ENCODE peak calls at places on chromosomes 4 and X, in five cellular contexts. One of them, this sample, is unnamed.

GRCh38 chr4:40192286-40193017 is 4.4 kb upstream of the RHOH start:
- DNase-seq in right cardiac atrium: no peak
- DNase-seq in SJSA1: no peak
- DNase-seq in psoas muscle: no peak
- DNase-seq in BJ: no peak
- DNase-seq in this sample: no peak

GRCh38 chrX:120456973-120457372 is 12.1 kb downstream of the LAMP2 start:
- DNase-seq in right cardiac atrium: no peak
- DNase-seq in SJSA1: no peak
- DNase-seq in psoas muscle: no peak
- DNase-seq in BJ: no peak
- DNase-seq in this sample: no peak

GRCh38 chr4:51845736-51846135 is 2.8 kb downstream of the DCUN1D4 start:
- DNase-seq in right cardiac atrium: no peak
- DNase-seq in SJSA1: no peak
- DNase-seq in psoas muscle: no peak
- DNase-seq in BJ: no peak
- DNase-seq in this sample: no peak

GRCh38 chr4:107115185-107115847 is 79.2 kb upstream of the DKK2 start:
- DNase-seq in right cardiac atrium: no peak
- DNase-seq in SJSA1: no peak
- DNase-seq in psoas muscle: no peak
- DNase-seq in BJ: no peak
- DNase-seq in this sample: no peak

GRCh38 chrX:97070346-97070745 is 186.6 kb downstream of the RPA4 start:
- DNase-seq in right cardiac atrium: no peak
- DNase-seq in SJSA1: no peak
- DNase-seq in psoas muscle: no peak
- DNase-seq in BJ: no peak
- DNase-seq in this sample: no peak

GRCh38 chrX:42149281-42149680 is 225.9 kb upstream of the CASK start:
- DNase-seq in right cardiac atrium: no peak
- DNase-seq in SJSA1: no peak
- DNase-seq in psoas muscle: no peak
- DNase-seq in BJ: no peak
- DNase-seq in this sample: no peak

GRCh38 chr4:156169011-156169410 is 215.3 kb upstream of the CTSO start:
- DNase-seq in right cardiac atrium: peak; percentile 29
- DNase-seq in SJSA1: no peak
- DNase-seq in psoas muscle: no peak
- DNase-seq in BJ: peak; percentile 58
- DNase-seq in this sample: peak; percentile 71

GRCh38 chrX:108001218-108001814 is 19.1 kb upstream of the TEX13B start:
- DNase-seq in right cardiac atrium: no peak
- DNase-seq in SJSA1: no peak
- DNase-seq in psoas muscle: no peak
- DNase-seq in BJ: no peak
- DNase-seq in this sample: no peak

GRCh38 chrX:3465017-3465416 is 118.6 kb upstream of the MXRA5 start:
- DNase-seq in right cardiac atrium: no peak
- DNase-seq in SJSA1: no peak
- DNase-seq in psoas muscle: no peak
- DNase-seq in BJ: no peak
- DNase-seq in this sample: no peak

GRCh38 chr4:146245246-146245645 is 30.9 kb downstream of the REELD1 start:
- DNase-seq in right cardiac atrium: peak; percentile 46
- DNase-seq in SJSA1: no peak
- DNase-seq in psoas muscle: no peak
- DNase-seq in BJ: no peak
- DNase-seq in this sample: no peak

GRCh38 chr4:185847352-185848078 is 35.5 kb upstream of the SORBS2 start:
- DNase-seq in right cardiac atrium: peak; percentile 69
- DNase-seq in SJSA1: peak; percentile 68
- DNase-seq in psoas muscle: no peak
- DNase-seq in BJ: peak; percentile 47
- DNase-seq in this sample: peak; percentile 82

GRCh38 chr4:172982151-172982590 is 186.4 kb upstream of the GALNT7 start:
- DNase-seq in right cardiac atrium: no peak
- DNase-seq in SJSA1: peak; percentile 57
- DNase-seq in psoas muscle: no peak
- DNase-seq in BJ: peak; percentile 73
- DNase-seq in this sample: no peak

GRCh38 chr4:107050525-107051135 is 14.5 kb upstream of the DKK2 start:
- DNase-seq in right cardiac atrium: no peak
- DNase-seq in SJSA1: no peak
- DNase-seq in psoas muscle: no peak
- DNase-seq in BJ: no peak
- DNase-seq in this sample: no peak

GRCh38 chr4:89438102-89438831 is 130.7 kb upstream of the GPRIN3 start:
- DNase-seq in right cardiac atrium: peak; percentile 6
- DNase-seq in SJSA1: peak; percentile 50
- DNase-seq in psoas muscle: peak; percentile 9
- DNase-seq in BJ: no peak
- DNase-seq in this sample: no peak

GRCh38 chr4:134024251-134024650 is 177.3 kb downstream of the PABPC4L start:
- DNase-seq in right cardiac atrium: no peak
- DNase-seq in SJSA1: no peak
- DNase-seq in psoas muscle: no peak
- DNase-seq in BJ: no peak
- DNase-seq in this sample: no peak

GRCh38 chrX:40637687-40638086 is 9.7 kb downstream of the CXorf38 start:
- DNase-seq in right cardiac atrium: no peak
- DNase-seq in SJSA1: no peak
- DNase-seq in psoas muscle: no peak
- DNase-seq in BJ: no peak
- DNase-seq in this sample: no peak

GRCh38 chrX:152945021-152945979 is 47.4 kb downstream of the ZNF185 start:
- DNase-seq in right cardiac atrium: no peak
- DNase-seq in SJSA1: no peak
- DNase-seq in psoas muscle: no peak
- DNase-seq in BJ: no peak
- DNase-seq in this sample: no peak

GRCh38 chrX:148771440-148771839 is 271.0 kb downstream of the AFF2 start:
- DNase-seq in right cardiac atrium: no peak
- DNase-seq in SJSA1: no peak
- DNase-seq in psoas muscle: no peak
- DNase-seq in BJ: no peak
- DNase-seq in this sample: no peak

GRCh38 chr4:85595098-85595775 is 120.3 kb downstream of the ARHGAP24 start:
- DNase-seq in right cardiac atrium: no peak
- DNase-seq in SJSA1: no peak
- DNase-seq in psoas muscle: no peak
- DNase-seq in BJ: no peak
- DNase-seq in this sample: no peak

GRCh38 chrX:138294951-138295350 is 416.6 kb downstream of the FGF13 start:
- DNase-seq in right cardiac atrium: no peak
- DNase-seq in SJSA1: no peak
- DNase-seq in psoas muscle: no peak
- DNase-seq in BJ: no peak
- DNase-seq in this sample: no peak

GRCh38 chr4:16226816-16227461 is 668 bp upstream of the TAPT1 start:
- DNase-seq in right cardiac atrium: peak; percentile 55
- DNase-seq in SJSA1: peak; percentile 38
- DNase-seq in psoas muscle: peak; percentile 75
- DNase-seq in BJ: no peak
- DNase-seq in this sample: no peak

GRCh38 chr4:39970559-39971270 is 7.0 kb downstream of the PDS5A start:
- DNase-seq in right cardiac atrium: no peak
- DNase-seq in SJSA1: peak; percentile 43
- DNase-seq in psoas muscle: no peak
- DNase-seq in BJ: no peak
- DNase-seq in this sample: no peak

GRCh38 chrX:16484338-16484737 is 165.6 kb upstream of the S100G start:
- DNase-seq in right cardiac atrium: no peak
- DNase-seq in SJSA1: peak; percentile 61
- DNase-seq in psoas muscle: no peak
- DNase-seq in BJ: peak; percentile 56
- DNase-seq in this sample: peak; percentile 78

GRCh38 chrX:16665089-16665488 is 15.1 kb downstream of the S100G start:
- DNase-seq in right cardiac atrium: no peak
- DNase-seq in SJSA1: no peak
- DNase-seq in psoas muscle: no peak
- DNase-seq in BJ: no peak
- DNase-seq in this sample: no peak

GRCh38 chr4:37737456-37737855 is 51.3 kb upstream of the RELL1 start:
- DNase-seq in right cardiac atrium: no peak
- DNase-seq in SJSA1: no peak
- DNase-seq in psoas muscle: no peak
- DNase-seq in BJ: no peak
- DNase-seq in this sample: peak; percentile 14

GRCh38 chr4:2389691-2390090 is 28.8 kb downstream of the ZFYVE28 start:
- DNase-seq in right cardiac atrium: no peak
- DNase-seq in SJSA1: no peak
- DNase-seq in psoas muscle: no peak
- DNase-seq in BJ: no peak
- DNase-seq in this sample: no peak

GRCh38 chr4:156298230-156298629 is 344.6 kb upstream of the CTSO start:
- DNase-seq in right cardiac atrium: peak; percentile 10
- DNase-seq in SJSA1: no peak
- DNase-seq in psoas muscle: no peak
- DNase-seq in BJ: peak; percentile 91
- DNase-seq in this sample: peak; percentile 90

GRCh38 chr4:158906073-158906472 is 137.2 kb downstream of the FNIP2 start:
- DNase-seq in right cardiac atrium: no peak
- DNase-seq in SJSA1: no peak
- DNase-seq in psoas muscle: no peak
- DNase-seq in BJ: no peak
- DNase-seq in this sample: no peak

GRCh38 chr4:165151734-165152133 is 39.1 kb upstream of the TMEM192 start:
- DNase-seq in right cardiac atrium: no peak
- DNase-seq in SJSA1: no peak
- DNase-seq in psoas muscle: no peak
- DNase-seq in BJ: no peak
- DNase-seq in this sample: no peak

GRCh38 chr4:77158487-77158861 is 1.5 kb downstream of the CCNG2 start:
- DNase-seq in right cardiac atrium: no peak
- DNase-seq in SJSA1: no peak
- DNase-seq in psoas muscle: peak; percentile 16
- DNase-seq in BJ: no peak
- DNase-seq in this sample: no peak

GRCh38 chr4:127214001-127214400 is 418.8 kb upstream of the INTU start:
- DNase-seq in right cardiac atrium: peak; percentile 13
- DNase-seq in SJSA1: no peak
- DNase-seq in psoas muscle: no peak
- DNase-seq in BJ: no peak
- DNase-seq in this sample: no peak

GRCh38 chr4:125111352-125111751 is 203.4 kb upstream of the FAT4 start:
- DNase-seq in right cardiac atrium: no peak
- DNase-seq in SJSA1: no peak
- DNase-seq in psoas muscle: no peak
- DNase-seq in BJ: no peak
- DNase-seq in this sample: no peak

GRCh38 chrX:14095702-14096101 is 66.0 kb upstream of the GEMIN8 start:
- DNase-seq in right cardiac atrium: peak; percentile 19
- DNase-seq in SJSA1: peak; percentile 34
- DNase-seq in psoas muscle: peak; percentile 7
- DNase-seq in BJ: no peak
- DNase-seq in this sample: no peak

GRCh38 chrX:117744958-117745357 is 371.7 kb downstream of the KLHL13 start:
- DNase-seq in right cardiac atrium: no peak
- DNase-seq in SJSA1: no peak
- DNase-seq in psoas muscle: no peak
- DNase-seq in BJ: no peak
- DNase-seq in this sample: no peak

DNA sequence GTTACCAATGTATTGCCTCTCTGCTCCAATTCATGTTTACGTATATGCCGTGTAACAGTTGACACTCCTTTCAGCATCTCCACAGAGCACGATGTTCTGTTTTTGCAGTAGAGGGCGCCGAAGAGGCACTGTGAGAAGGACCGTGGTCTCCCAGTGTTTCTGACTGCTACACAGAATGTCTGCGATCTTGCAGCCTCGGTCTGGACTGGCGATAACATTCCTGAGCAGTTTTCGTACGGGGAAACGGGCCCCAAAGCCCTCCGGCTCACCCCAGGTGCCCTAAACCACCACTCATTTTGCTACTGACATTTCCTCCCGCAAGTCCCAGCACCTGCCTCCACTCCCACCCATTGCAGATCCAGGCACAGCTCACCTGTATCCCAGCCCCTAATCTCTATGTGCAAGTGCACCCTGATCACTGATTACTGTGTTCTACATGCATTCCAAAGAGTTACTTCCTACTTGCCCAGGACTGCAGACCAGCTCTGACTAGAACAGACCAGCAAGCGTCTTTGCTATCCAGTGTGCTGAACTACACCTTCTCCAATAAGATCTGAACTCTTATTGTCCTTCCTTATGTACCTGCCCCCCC is 12.4 kb upstream of the NFXL1 start:
- DNase-seq in right cardiac atrium: no peak
- DNase-seq in SJSA1: no peak
- DNase-seq in psoas muscle: peak; percentile 15
- DNase-seq in BJ: no peak
- DNase-seq in this sample: no peak
- H3K4me3 ChIP-seq in right cardiac atrium: no peak overlapping the region
- H3K4me3 ChIP-seq in SJSA1: no peak overlapping the region
- H3K4me3 ChIP-seq in psoas muscle: no peak overlapping the region
- H3K4me3 ChIP-seq in BJ: no peak overlapping the region
- H3K4me3 ChIP-seq in this sample: peak overlapping the region; percentile 6

GRCh38 chr4:386708-387105 is 49.1 kb downstream of the ZNF141 start:
- DNase-seq in right cardiac atrium: no peak
- DNase-seq in SJSA1: no peak
- DNase-seq in psoas muscle: no peak
- DNase-seq in BJ: no peak
- DNase-seq in this sample: no peak
- H3K4me3 ChIP-seq in right cardiac atrium: no peak overlapping the region
- H3K4me3 ChIP-seq in SJSA1: no peak overlapping the region
- H3K4me3 ChIP-seq in psoas muscle: no peak overlapping the region
- H3K4me3 ChIP-seq in BJ: no peak overlapping the region
- H3K4me3 ChIP-seq in this sample: peak overlapping the region; percentile 36

GRCh38 chr4:119300072-119300387 is 21.9 kb downstream of the FABP2 start:
- DNase-seq in right cardiac atrium: peak; percentile 57
- DNase-seq in SJSA1: no peak
- DNase-seq in psoas muscle: peak; percentile 43
- DNase-seq in BJ: peak; percentile 19
- DNase-seq in this sample: no peak

GRCh38 chr4:119299221-119300071 is 22.5 kb downstream of the FABP2 start:
- DNase-seq in right cardiac atrium: no peak
- DNase-seq in SJSA1: no peak
- DNase-seq in psoas muscle: no peak
- DNase-seq in BJ: no peak
- DNase-seq in this sample: no peak

GRCh38 chr4:119296356-119296755 is 25.6 kb downstream of the FABP2 start:
- DNase-seq in right cardiac atrium: no peak
- DNase-seq in SJSA1: no peak
- DNase-seq in psoas muscle: no peak
- DNase-seq in BJ: no peak
- DNase-seq in this sample: no peak

GRCh38 chr4:119300388-119301131 is 21.4 kb downstream of the FABP2 start:
- DNase-seq in right cardiac atrium: peak; percentile 97
- DNase-seq in SJSA1: peak; percentile 92
- DNase-seq in psoas muscle: peak; percentile 96
- DNase-seq in BJ: peak; percentile 72
- DNase-seq in this sample: peak; percentile 63

GRCh38 chr4:119297795-119298194 is 24.1 kb downstream of the FABP2 start:
- DNase-seq in right cardiac atrium: no peak
- DNase-seq in SJSA1: no peak
- DNase-seq in psoas muscle: no peak
- DNase-seq in BJ: no peak
- DNase-seq in this sample: no peak
- H3K4me3 ChIP-seq in right cardiac atrium: peak overlapping the region; percentile 18
- H3K4me3 ChIP-seq in SJSA1: no peak overlapping the region
- H3K4me3 ChIP-seq in psoas muscle: peak overlapping the region; percentile 69
- H3K4me3 ChIP-seq in BJ: peak overlapping the region; percentile 54
- H3K4me3 ChIP-seq in this sample: peak overlapping the region; percentile 89

GRCh38 chrX:77953708-77954107 is 15.7 kb downstream of the PGAM4 start:
- DNase-seq in right cardiac atrium: no peak
- DNase-seq in SJSA1: no peak
- DNase-seq in psoas muscle: no peak
- DNase-seq in BJ: no peak
- DNase-seq in this sample: peak; percentile 16
- H3K4me3 ChIP-seq in right cardiac atrium: no peak overlapping the region
- H3K4me3 ChIP-seq in SJSA1: no peak overlapping the region
- H3K4me3 ChIP-seq in psoas muscle: no peak overlapping the region
- H3K4me3 ChIP-seq in BJ: no peak overlapping the region
- H3K4me3 ChIP-seq in this sample: no peak overlapping the region

This sample was measured in AG04449.